ENCODE peak calls at places on chromosomes 6 and 20, in five cellular contexts. O, H, W, V and N are unnamed samples.

GRCh38 chr6:19691465-19692167 is 145.6 kb upstream of the ID4 start:
- DNase-seq in O (no peak), H (peak), W (no peak), V (no peak), N (no peak)

GRCh38 chr20:10489853-10490627 is 54.9 kb downstream of the SLX4IP start:
- DNase-seq in O (no peak), H (no peak), W (no peak), V (no peak), N (no peak)

GRCh38 chr20:58111340-58112016 is 117.0 kb downstream of the ANKRD60 start:
- DNase-seq in O (no peak), H (no peak), W (no peak), V (no peak), N (no peak)

GRCh38 chr6:97669191-97669651 is 386.2 kb upstream of the MMS22L start:
- DNase-seq in O (no peak), H (no peak), W (peak), V (no peak), N (no peak)

GRCh38 chr20:14865169-14865568 is 527.8 kb upstream of the FLRT3 start:
- DNase-seq in O (no peak), H (no peak), W (no peak), V (no peak), N (peak)

GRCh38 chr6:100257661-100258395 is 206.9 kb downstream of the SIM1 start:
- DNase-seq in O (no peak), H (no peak), W (no peak), V (peak), N (peak)

GRCh38 chr6:136525586-136526195 is 24.5 kb downstream of the MAP7 start:
- DNase-seq in O (no peak), H (no peak), W (no peak), V (no peak), N (no peak)

GRCh38 chr6:112660626-112661025 is 313.5 kb downstream of the RFPL4B start:
- DNase-seq in O (no peak), H (no peak), W (no peak), V (no peak), N (no peak)

GRCh38 chr6:47321582-47321981 is 11.9 kb upstream of the TNFRSF21 start:
- DNase-seq in O (no peak), H (no peak), W (no peak), V (no peak), N (no peak)

GRCh38 chr6:63307581-63308246 is 12.1 kb downstream of the LGSN start:
- DNase-seq in O (no peak), H (no peak), W (no peak), V (peak), N (peak)

GRCh38 chr6:85364354-85364753 is 85.5 kb upstream of the NT5E start:
- DNase-seq in O (no peak), H (no peak), W (no peak), V (no peak), N (peak)

DNA sequence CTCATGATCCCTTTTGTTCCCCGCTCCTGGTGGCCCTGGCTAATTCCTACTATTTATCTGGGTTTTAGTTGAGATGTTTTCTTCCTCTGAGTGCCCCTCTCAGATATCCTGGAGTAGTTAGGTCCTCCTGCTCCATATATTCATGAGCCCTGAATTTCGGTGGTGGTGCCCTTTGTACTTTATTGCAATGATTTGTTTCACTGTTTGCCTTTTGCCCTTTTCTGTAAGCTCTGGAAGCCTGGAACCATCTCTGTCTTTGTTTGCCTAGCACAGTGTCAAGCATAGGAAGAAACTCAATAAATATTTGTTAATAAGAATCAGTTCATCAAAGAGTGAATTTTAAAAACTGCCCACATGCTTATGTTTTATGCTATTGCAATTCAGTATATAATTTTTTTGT is 144.9 kb downstream of the DNAH8 start:
- DNase-seq in O (no peak), H (no peak), W (no peak), V (no peak), N (no peak)
- H3K4me3 ChIP-seq in O (no peak), H (no peak), W (no peak), V (no peak), N (no peak)

GRCh38 chr20:7237251-7237650 is 469.8 kb downstream of the BMP2 start:
- DNase-seq in O (no peak), H (no peak), W (no peak), V (no peak), N (no peak)
- H3K4me3 ChIP-seq in O (no peak), H (no peak), W (no peak), V (no peak), N (no peak)

DNA sequence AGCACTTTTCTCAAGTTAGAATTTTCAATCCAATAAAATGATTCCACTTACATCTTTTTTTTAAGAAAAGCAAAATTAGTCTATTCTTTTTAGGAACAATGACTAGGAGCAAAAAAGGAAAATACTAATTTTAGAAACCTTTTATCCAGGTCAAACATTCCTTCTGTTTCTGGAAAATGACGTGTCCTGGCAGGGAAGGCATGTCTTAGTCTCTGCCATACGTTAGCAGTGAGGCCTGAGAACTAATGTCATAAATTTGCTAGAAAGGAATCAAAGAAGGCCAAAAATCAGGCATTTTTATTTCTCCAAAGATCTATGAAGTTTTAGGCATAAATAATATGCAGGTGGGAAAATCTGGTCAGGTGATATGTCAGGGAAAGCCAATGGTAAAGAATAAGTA is 21.2 kb downstream of the BCAS1 start:
- DNase-seq in O (no peak), H (no peak), W (no peak), V (no peak), N (no peak)
- H3K4me3 ChIP-seq in O (no peak), H (no peak), W (no peak), V (no peak), N (no peak)

DNA sequence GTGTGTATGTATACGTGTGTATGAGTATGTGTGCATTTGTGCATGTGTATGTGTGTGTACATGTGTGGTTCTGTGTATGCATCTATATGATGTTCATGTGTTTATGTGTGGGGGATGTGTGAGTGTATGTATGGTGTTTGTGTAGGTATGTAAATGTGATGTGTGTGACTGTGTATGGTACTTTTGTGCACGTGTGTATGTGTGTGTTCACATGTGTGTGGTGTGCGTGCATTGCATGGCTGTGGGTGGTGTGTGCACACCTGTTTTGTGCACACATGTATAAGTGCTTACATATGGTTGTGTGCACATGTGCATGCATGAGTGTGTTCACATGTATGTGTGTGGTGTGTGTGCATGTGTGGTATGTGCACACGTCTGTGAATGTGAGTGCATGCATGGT is 6.2 kb downstream of the THBS2 start:
- DNase-seq in O (no peak), H (no peak), W (no peak), V (no peak), N (no peak)
- H3K4me3 ChIP-seq in O (no peak), H (no peak), W (no peak), V (no peak), N (no peak)

DNA sequence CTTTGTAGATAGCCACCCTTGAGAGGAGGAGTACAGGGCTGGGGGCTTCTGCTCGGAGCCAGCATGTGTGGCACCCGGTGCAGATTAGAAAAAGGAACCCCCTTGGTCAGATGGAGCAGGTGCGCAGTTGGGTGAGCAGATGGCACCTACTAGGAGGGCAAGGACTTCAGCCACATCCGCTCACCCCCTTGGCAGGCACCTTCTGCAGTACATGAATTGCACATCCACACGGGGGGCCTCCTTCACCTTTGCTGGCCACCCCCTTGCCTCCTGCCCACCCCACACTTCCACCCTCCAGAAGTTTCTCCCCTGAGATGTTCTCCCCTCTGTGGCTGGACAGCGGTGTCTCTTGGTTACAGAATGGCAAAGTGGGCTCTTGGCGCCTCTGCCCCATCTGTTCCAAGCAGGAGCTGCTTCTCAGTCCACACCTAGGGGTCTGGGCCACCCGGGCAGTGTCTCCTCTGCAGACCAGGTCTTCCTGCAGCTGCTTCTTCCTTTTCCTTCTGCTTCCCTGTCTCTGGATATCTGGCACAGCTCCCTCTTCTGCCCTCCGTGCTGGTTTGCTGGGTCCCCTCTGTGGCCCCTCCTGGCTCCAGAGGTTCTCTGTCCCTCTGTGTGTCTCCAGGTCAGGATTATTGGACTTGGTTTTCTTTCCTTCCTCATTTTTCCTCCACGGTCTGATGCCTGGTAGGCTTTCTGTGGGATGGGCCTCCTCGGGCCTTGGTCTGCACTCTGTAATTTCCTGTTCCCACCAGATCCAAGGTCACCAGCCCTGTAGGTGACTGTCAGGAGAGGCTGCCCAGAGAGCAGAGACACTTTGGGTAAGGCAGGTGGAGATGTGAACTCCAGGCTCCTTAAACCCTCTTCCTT is 4.1 kb downstream of the MDFI start:
- DNase-seq in O (no peak), H (no peak), W (no peak), V (no peak), N (no peak)
- H3K4me3 ChIP-seq in O (no peak), H (no peak), W (no peak), V (no peak), N (no peak)

DNA sequence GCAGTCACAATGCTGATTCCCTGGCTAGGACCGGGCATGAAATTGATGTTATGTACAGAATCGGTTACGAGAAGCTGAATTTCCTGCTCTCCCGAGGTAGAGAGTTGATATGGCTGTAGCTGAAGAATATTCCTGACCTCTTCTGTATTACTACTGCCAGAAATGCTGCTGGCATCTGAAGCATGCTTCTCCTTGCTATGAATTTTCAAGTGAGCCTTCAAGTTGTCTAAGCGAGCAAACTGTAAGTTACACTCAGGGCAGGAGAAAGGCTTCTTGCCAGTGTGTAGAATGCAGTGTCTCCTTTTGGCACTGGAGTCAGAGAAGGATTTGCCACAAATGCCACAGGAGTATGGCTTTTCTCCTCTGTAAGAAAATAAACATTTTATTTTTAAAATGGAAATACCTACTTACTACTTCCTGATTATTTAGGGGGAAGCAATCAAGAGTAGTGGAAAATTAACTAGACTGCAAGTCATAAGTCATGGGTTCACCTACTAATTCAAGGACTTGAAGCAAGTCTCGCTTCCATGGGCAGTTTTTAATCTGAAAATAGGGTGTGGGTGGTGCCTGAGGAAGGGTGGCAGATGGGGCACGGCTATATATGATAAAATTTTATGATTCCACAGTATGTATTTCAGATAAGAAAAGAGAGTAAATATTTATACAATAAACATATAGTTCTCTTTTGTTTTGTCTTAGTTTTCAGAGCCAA is 10.8 kb upstream of the MICAL1 start:
- DNase-seq in O (no peak), H (no peak), W (no peak), V (no peak), N (no peak)
- H3K4me3 ChIP-seq in O (no peak), H (no peak), W (no peak), V (no peak), N (no peak)

GRCh38 chr6:71496018-71496800 is 207.6 kb downstream of the OGFRL1 start:
- DNase-seq in O (no peak), H (no peak), W (no peak), V (no peak), N (no peak)
- H3K4me3 ChIP-seq in O (no peak), H (peak), W (peak), V (peak), N (peak)

GRCh38 chr6:119066426-119067001 is 11.9 kb downstream of the FAM184A start:
- DNase-seq in O (no peak), H (no peak), W (no peak), V (no peak), N (no peak)
- H3K4me3 ChIP-seq in O (no peak), H (no peak), W (no peak), V (no peak), N (no peak)

GRCh38 chr6:89385846-89386245 is 26.2 kb downstream of the RRAGD start:
- DNase-seq in O (no peak), H (no peak), W (no peak), V (no peak), N (no peak)
- H3K4me3 ChIP-seq in O (no peak), H (no peak), W (no peak), V (no peak), N (no peak)

DNA sequence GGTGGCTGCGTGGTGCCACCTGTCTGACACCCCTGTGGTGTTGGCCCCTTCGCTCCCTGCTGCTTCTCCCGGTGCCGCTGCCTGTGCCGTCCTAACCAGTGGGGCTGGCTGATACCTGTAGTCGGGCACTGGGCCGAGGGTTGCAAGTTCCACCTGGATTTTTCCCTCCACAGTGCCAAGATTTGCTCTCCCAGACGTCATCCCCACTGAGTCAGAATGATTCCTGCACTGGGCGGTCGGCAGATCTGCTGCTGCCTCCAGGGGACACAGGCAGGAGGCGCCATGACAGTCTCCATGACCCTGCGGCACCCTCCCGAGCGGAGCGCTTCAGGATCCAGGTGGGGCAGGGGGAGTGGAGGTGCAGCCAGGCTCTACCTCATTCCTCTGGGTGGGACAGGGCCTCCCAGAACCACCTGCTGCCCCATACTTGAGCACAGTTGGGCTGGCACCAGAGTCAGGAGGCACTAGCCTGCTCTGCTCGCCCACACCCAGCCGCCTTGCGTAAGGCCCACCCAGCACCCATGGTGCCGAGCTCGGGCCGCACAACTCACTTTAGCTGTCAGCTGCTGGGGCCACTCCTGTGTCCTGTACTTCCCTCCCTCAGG is 60.2 kb downstream of the TCP11 start:
- DNase-seq in O (no peak), H (no peak), W (no peak), V (no peak), N (no peak)
- H3K4me3 ChIP-seq in O (no peak), H (no peak), W (no peak), V (no peak), N (no peak)